ENCODE peak calls at places on chromosomes 2 and 18, in eight cellular contexts. One of them, this sample, is unnamed.

GRCh38 chr18:54717673-54718435 is 110.4 kb upstream of the RAB27B start:
- DNase-seq in stimulated activated CD4-positive, alpha-beta T cell treated with anti-CD3 and anti-CD28 coated beads, Interleukin-4, amount 100 ng/mL, for 24 hours: peak
- DNase-seq in prostate gland: no peak
- DNase-seq in astrocyte of the spinal cord: peak
- DNase-seq in CD8-positive, alpha-beta memory T cell: peak
- DNase-seq in SW480: peak
- DNase-seq in COR-L47: peak
- DNase-seq in GM03348: peak
- DNase-seq in this sample: no peak

GRCh38 chr18:42047721-42048120 is 92.7 kb downstream of the PIK3C3 start:
- DNase-seq in stimulated activated CD4-positive, alpha-beta T cell treated with anti-CD3 and anti-CD28 coated beads, Interleukin-4, amount 100 ng/mL, for 24 hours: no peak
- DNase-seq in prostate gland: no peak
- DNase-seq in astrocyte of the spinal cord: no peak
- DNase-seq in CD8-positive, alpha-beta memory T cell: no peak
- DNase-seq in SW480: no peak
- DNase-seq in COR-L47: no peak
- DNase-seq in GM03348: no peak
- DNase-seq in this sample: peak

GRCh38 chr2:105239924-105240323 is 1.6 kb upstream of the GPR45 start:
- DNase-seq in stimulated activated CD4-positive, alpha-beta T cell treated with anti-CD3 and anti-CD28 coated beads, Interleukin-4, amount 100 ng/mL, for 24 hours: no peak
- DNase-seq in prostate gland: no peak
- DNase-seq in astrocyte of the spinal cord: peak
- DNase-seq in CD8-positive, alpha-beta memory T cell: no peak
- DNase-seq in SW480: peak
- DNase-seq in COR-L47: no peak
- DNase-seq in GM03348: peak
- DNase-seq in this sample: peak

GRCh38 chr2:2662037-2662846 is 331.2 kb upstream of the MYT1L start:
- DNase-seq in stimulated activated CD4-positive, alpha-beta T cell treated with anti-CD3 and anti-CD28 coated beads, Interleukin-4, amount 100 ng/mL, for 24 hours: no peak
- DNase-seq in prostate gland: peak
- DNase-seq in astrocyte of the spinal cord: peak
- DNase-seq in CD8-positive, alpha-beta memory T cell: no peak
- DNase-seq in SW480: peak
- DNase-seq in COR-L47: peak
- DNase-seq in GM03348: no peak
- DNase-seq in this sample: no peak

GRCh38 chr2:30003128-30003527 is 81.7 kb upstream of the ALK start:
- DNase-seq in stimulated activated CD4-positive, alpha-beta T cell treated with anti-CD3 and anti-CD28 coated beads, Interleukin-4, amount 100 ng/mL, for 24 hours: no peak
- DNase-seq in prostate gland: no peak
- DNase-seq in astrocyte of the spinal cord: no peak
- DNase-seq in CD8-positive, alpha-beta memory T cell: no peak
- DNase-seq in SW480: no peak
- DNase-seq in COR-L47: no peak
- DNase-seq in GM03348: no peak
- DNase-seq in this sample: no peak

GRCh38 chr2:217935245-217935879 is 67.4 kb downstream of the TNS1 start:
- DNase-seq in stimulated activated CD4-positive, alpha-beta T cell treated with anti-CD3 and anti-CD28 coated beads, Interleukin-4, amount 100 ng/mL, for 24 hours: no peak
- DNase-seq in prostate gland: no peak
- DNase-seq in astrocyte of the spinal cord: peak
- DNase-seq in CD8-positive, alpha-beta memory T cell: no peak
- DNase-seq in SW480: no peak
- DNase-seq in COR-L47: no peak
- DNase-seq in GM03348: peak
- DNase-seq in this sample: peak

GRCh38 chr2:39659765-39660611 is 5.7 kb upstream of the TMEM178A start:
- DNase-seq in stimulated activated CD4-positive, alpha-beta T cell treated with anti-CD3 and anti-CD28 coated beads, Interleukin-4, amount 100 ng/mL, for 24 hours: no peak
- DNase-seq in prostate gland: no peak
- DNase-seq in astrocyte of the spinal cord: no peak
- DNase-seq in CD8-positive, alpha-beta memory T cell: no peak
- DNase-seq in SW480: no peak
- DNase-seq in COR-L47: no peak
- DNase-seq in GM03348: no peak
- DNase-seq in this sample: no peak

GRCh38 chr2:328761-329160 is 40.9 kb upstream of the ALKAL2 start:
- DNase-seq in stimulated activated CD4-positive, alpha-beta T cell treated with anti-CD3 and anti-CD28 coated beads, Interleukin-4, amount 100 ng/mL, for 24 hours: no peak
- DNase-seq in prostate gland: no peak
- DNase-seq in astrocyte of the spinal cord: peak
- DNase-seq in CD8-positive, alpha-beta memory T cell: no peak
- DNase-seq in SW480: no peak
- DNase-seq in COR-L47: peak
- DNase-seq in GM03348: no peak
- DNase-seq in this sample: peak

GRCh38 chr2:27752551-27753237 is 18.8 kb upstream of the MRPL33 start:
- DNase-seq in stimulated activated CD4-positive, alpha-beta T cell treated with anti-CD3 and anti-CD28 coated beads, Interleukin-4, amount 100 ng/mL, for 24 hours: no peak
- DNase-seq in prostate gland: peak
- DNase-seq in astrocyte of the spinal cord: no peak
- DNase-seq in CD8-positive, alpha-beta memory T cell: no peak
- DNase-seq in SW480: peak
- DNase-seq in COR-L47: peak
- DNase-seq in GM03348: no peak
- DNase-seq in this sample: no peak

GRCh38 chr2:207133493-207133861 is 32.3 kb downstream of the KLF7 start:
- DNase-seq in stimulated activated CD4-positive, alpha-beta T cell treated with anti-CD3 and anti-CD28 coated beads, Interleukin-4, amount 100 ng/mL, for 24 hours: no peak
- DNase-seq in prostate gland: no peak
- DNase-seq in astrocyte of the spinal cord: no peak
- DNase-seq in CD8-positive, alpha-beta memory T cell: no peak
- DNase-seq in SW480: no peak
- DNase-seq in COR-L47: peak
- DNase-seq in GM03348: no peak
- DNase-seq in this sample: no peak

GRCh38 chr2:161586517-161587167 is 37.6 kb upstream of the SLC4A10 start:
- DNase-seq in stimulated activated CD4-positive, alpha-beta T cell treated with anti-CD3 and anti-CD28 coated beads, Interleukin-4, amount 100 ng/mL, for 24 hours: no peak
- DNase-seq in prostate gland: no peak
- DNase-seq in astrocyte of the spinal cord: peak
- DNase-seq in CD8-positive, alpha-beta memory T cell: peak
- DNase-seq in SW480: peak
- DNase-seq in COR-L47: peak
- DNase-seq in GM03348: peak
- DNase-seq in this sample: no peak

This sample was measured in brain microvascular endothelial cell.